ENCODE peak calls at places on chromosomes 12 and 14, in eight cellular contexts. One of them, this sample, is unnamed.

GRCh38 chr12:78340406-78340805 is 509.7 kb downstream of the NAV3 start:
- DNase-seq in HL-60: no peak
- DNase-seq in esophagus muscularis mucosa: no peak
- DNase-seq in GM23338: no peak
- DNase-seq in breast epithelium: no peak
- DNase-seq in spleen: no peak
- DNase-seq in HCT116: no peak
- DNase-seq in transverse colon: no peak
- DNase-seq in this sample: no peak

GRCh38 chr12:40988335-40988734 is 199.8 kb upstream of the PDZRN4 start:
- DNase-seq in HL-60: no peak
- DNase-seq in esophagus muscularis mucosa: no peak
- DNase-seq in GM23338: no peak
- DNase-seq in breast epithelium: no peak
- DNase-seq in spleen: no peak
- DNase-seq in HCT116: no peak
- DNase-seq in transverse colon: no peak
- DNase-seq in this sample: no peak

GRCh38 chr14:44873536-44873935 is 88.2 kb downstream of the KLHL28 start:
- DNase-seq in HL-60: no peak
- DNase-seq in esophagus muscularis mucosa: no peak
- DNase-seq in GM23338: peak; percentile 27
- DNase-seq in breast epithelium: no peak
- DNase-seq in spleen: no peak
- DNase-seq in HCT116: no peak
- DNase-seq in transverse colon: no peak
- DNase-seq in this sample: no peak

GRCh38 chr12:108607981-108608600 is 10.2 kb upstream of the TMEM119 start:
- DNase-seq in HL-60: no peak
- DNase-seq in esophagus muscularis mucosa: no peak
- DNase-seq in GM23338: no peak
- DNase-seq in breast epithelium: no peak
- DNase-seq in spleen: no peak
- DNase-seq in HCT116: no peak
- DNase-seq in transverse colon: no peak
- DNase-seq in this sample: no peak

GRCh38 chr12:108630481-108631207 is 3.0 kb downstream of the SELPLG start:
- DNase-seq in HL-60: peak; percentile 47
- DNase-seq in esophagus muscularis mucosa: no peak
- DNase-seq in GM23338: no peak
- DNase-seq in breast epithelium: no peak
- DNase-seq in spleen: peak; percentile 79
- DNase-seq in HCT116: no peak
- DNase-seq in transverse colon: no peak
- DNase-seq in this sample: no peak

GRCh38 chr12:111033281-111034147 is 113.1 kb upstream of the MYL2 start:
- DNase-seq in HL-60: no peak
- DNase-seq in esophagus muscularis mucosa: no peak
- DNase-seq in GM23338: peak; percentile 77
- DNase-seq in breast epithelium: no peak
- DNase-seq in spleen: peak; percentile 47
- DNase-seq in HCT116: no peak
- DNase-seq in transverse colon: no peak
- DNase-seq in this sample: no peak

GRCh38 chr12:66708704-66709443 is 30.0 kb upstream of the GRIP1 start:
- DNase-seq in HL-60: no peak
- DNase-seq in esophagus muscularis mucosa: no peak
- DNase-seq in GM23338: peak; percentile 55
- DNase-seq in breast epithelium: no peak
- DNase-seq in spleen: no peak
- DNase-seq in HCT116: no peak
- DNase-seq in transverse colon: no peak
- DNase-seq in this sample: no peak

GRCh38 chr12:6148061-6148460 is 23.6 kb upstream of the VWF start:
- DNase-seq in HL-60: no peak
- DNase-seq in esophagus muscularis mucosa: no peak
- DNase-seq in GM23338: no peak
- DNase-seq in breast epithelium: no peak
- DNase-seq in spleen: no peak
- DNase-seq in HCT116: no peak
- DNase-seq in transverse colon: no peak
- DNase-seq in this sample: no peak

GRCh38 chr12:94875525-94875924 is 128.0 kb downstream of the NDUFA12 start:
- DNase-seq in HL-60: no peak
- DNase-seq in esophagus muscularis mucosa: peak; percentile 50
- DNase-seq in GM23338: peak; percentile 63
- DNase-seq in breast epithelium: no peak
- DNase-seq in spleen: no peak
- DNase-seq in HCT116: peak; percentile 65
- DNase-seq in transverse colon: no peak
- DNase-seq in this sample: peak; percentile 25

GRCh38 chr12:64243809-64244208 is 21.7 kb upstream of the KICS2 start:
- DNase-seq in HL-60: no peak
- DNase-seq in esophagus muscularis mucosa: no peak
- DNase-seq in GM23338: no peak
- DNase-seq in breast epithelium: no peak
- DNase-seq in spleen: no peak
- DNase-seq in HCT116: no peak
- DNase-seq in transverse colon: no peak
- DNase-seq in this sample: no peak

GRCh38 chr12:12812605-12813119 is 484 bp upstream of the DDX47 start:
- DNase-seq in HL-60: no peak
- DNase-seq in esophagus muscularis mucosa: no peak
- DNase-seq in GM23338: no peak
- DNase-seq in breast epithelium: no peak
- DNase-seq in spleen: peak; percentile 82
- DNase-seq in HCT116: no peak
- DNase-seq in transverse colon: no peak
- DNase-seq in this sample: no peak

GRCh38 chr12:19190292-19191031 is 60.9 kb downstream of the PLEKHA5 start:
- DNase-seq in HL-60: peak; percentile 21
- DNase-seq in esophagus muscularis mucosa: no peak
- DNase-seq in GM23338: no peak
- DNase-seq in breast epithelium: no peak
- DNase-seq in spleen: no peak
- DNase-seq in HCT116: no peak
- DNase-seq in transverse colon: no peak
- DNase-seq in this sample: no peak

GRCh38 chr14:24337144-24337823 is 2.4 kb upstream of the ADCY4 start:
- DNase-seq in HL-60: no peak
- DNase-seq in esophagus muscularis mucosa: no peak
- DNase-seq in GM23338: no peak
- DNase-seq in breast epithelium: no peak
- DNase-seq in spleen: no peak
- DNase-seq in HCT116: no peak
- DNase-seq in transverse colon: no peak
- DNase-seq in this sample: no peak

GRCh38 chr12:76113800-76114757 is 29.6 kb upstream of the NAP1L1 start:
- DNase-seq in HL-60: no peak
- DNase-seq in esophagus muscularis mucosa: peak; percentile 37
- DNase-seq in GM23338: no peak
- DNase-seq in breast epithelium: no peak
- DNase-seq in spleen: no peak
- DNase-seq in HCT116: no peak
- DNase-seq in transverse colon: no peak
- DNase-seq in this sample: no peak

GRCh38 chr12:100215209-100215608 is 14.6 kb downstream of the ACTR6 start:
- DNase-seq in HL-60: no peak
- DNase-seq in esophagus muscularis mucosa: no peak
- DNase-seq in GM23338: no peak
- DNase-seq in breast epithelium: no peak
- DNase-seq in spleen: no peak
- DNase-seq in HCT116: no peak
- DNase-seq in transverse colon: no peak
- DNase-seq in this sample: no peak

GRCh38 chr12:28583771-28584261 is 393.6 kb downstream of the CCDC91 start:
- DNase-seq in HL-60: peak; percentile 87
- DNase-seq in esophagus muscularis mucosa: no peak
- DNase-seq in GM23338: peak; percentile 40
- DNase-seq in breast epithelium: no peak
- DNase-seq in spleen: no peak
- DNase-seq in HCT116: no peak
- DNase-seq in transverse colon: no peak
- DNase-seq in this sample: no peak
- TF ChIP-seq CTCF in HL-60: peak; percentile 27
- TF ChIP-seq CTCF in esophagus muscularis mucosa: no peak
- TF ChIP-seq CTCF in GM23338: peak; percentile 60
- TF ChIP-seq CTCF in breast epithelium: no peak
- TF ChIP-seq CTCF in spleen: no peak
- TF ChIP-seq CTCF in HCT116: no peak
- TF ChIP-seq CTCF in transverse colon: no peak
- TF ChIP-seq CTCF in this sample: peak; percentile 43

GRCh38 chr12:9729082-9729481 is 3.8 kb downstream of the CLECL1 start:
- DNase-seq in HL-60: no peak
- DNase-seq in esophagus muscularis mucosa: no peak
- DNase-seq in GM23338: no peak
- DNase-seq in breast epithelium: no peak
- DNase-seq in spleen: no peak
- DNase-seq in HCT116: no peak
- DNase-seq in transverse colon: no peak
- DNase-seq in this sample: no peak
- TF ChIP-seq POLR2AphosphoS5 in HL-60: no peak
- TF ChIP-seq POLR2AphosphoS5 in esophagus muscularis mucosa: no peak
- TF ChIP-seq POLR2AphosphoS5 in GM23338: no peak
- TF ChIP-seq POLR2AphosphoS5 in breast epithelium: no peak
- TF ChIP-seq POLR2AphosphoS5 in spleen: no peak
- TF ChIP-seq POLR2AphosphoS5 in HCT116: no peak
- TF ChIP-seq POLR2AphosphoS5 in transverse colon: no peak
- TF ChIP-seq POLR2AphosphoS5 in this sample: no peak

DNA sequence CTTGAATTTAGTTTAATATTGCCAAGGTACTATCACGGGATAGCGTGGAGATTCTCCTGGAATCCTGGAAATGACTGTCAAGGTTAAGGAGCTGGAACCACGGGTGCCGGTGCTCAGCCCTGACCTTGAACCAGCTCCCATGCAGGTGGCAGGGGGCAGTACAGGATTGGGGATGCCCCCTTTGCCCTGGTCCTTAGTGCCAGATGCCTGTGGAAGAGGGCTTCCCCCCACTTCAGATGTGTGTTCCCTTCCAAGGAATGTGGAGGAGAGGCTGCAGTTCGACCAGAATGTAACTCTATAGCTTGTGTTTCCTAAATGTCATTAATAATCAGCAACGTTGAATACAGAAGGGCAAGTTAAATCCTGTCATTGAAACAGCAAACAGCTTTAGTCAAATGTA is 258.9 kb downstream of the VRK1 start:
- DNase-seq in HL-60: no peak
- DNase-seq in esophagus muscularis mucosa: no peak
- DNase-seq in GM23338: peak; percentile 26
- DNase-seq in breast epithelium: no peak
- DNase-seq in spleen: no peak
- DNase-seq in HCT116: no peak
- DNase-seq in transverse colon: no peak
- DNase-seq in this sample: no peak
- TF ChIP-seq CTCF in HL-60: no peak
- TF ChIP-seq CTCF in esophagus muscularis mucosa: no peak
- TF ChIP-seq CTCF in GM23338: peak; percentile 58
- TF ChIP-seq CTCF in breast epithelium: no peak
- TF ChIP-seq CTCF in spleen: no peak
- TF ChIP-seq CTCF in HCT116: peak; percentile 19
- TF ChIP-seq CTCF in transverse colon: no peak
- TF ChIP-seq CTCF in this sample: no peak

GRCh38 chr12:10636124-10636523 is 22.7 kb upstream of the MAGOHB start:
- DNase-seq in HL-60: no peak
- DNase-seq in esophagus muscularis mucosa: no peak
- DNase-seq in GM23338: no peak
- DNase-seq in breast epithelium: no peak
- DNase-seq in spleen: no peak
- DNase-seq in HCT116: no peak
- DNase-seq in transverse colon: peak; percentile 37
- DNase-seq in this sample: no peak
- TF ChIP-seq POLR2AphosphoS5 in HL-60: no peak
- TF ChIP-seq POLR2AphosphoS5 in esophagus muscularis mucosa: no peak
- TF ChIP-seq POLR2AphosphoS5 in GM23338: no peak
- TF ChIP-seq POLR2AphosphoS5 in breast epithelium: no peak
- TF ChIP-seq POLR2AphosphoS5 in spleen: no peak
- TF ChIP-seq POLR2AphosphoS5 in HCT116: no peak
- TF ChIP-seq POLR2AphosphoS5 in transverse colon: no peak
- TF ChIP-seq POLR2AphosphoS5 in this sample: no peak